ENCODE peak calls at places on chromosome 17, in six cellular contexts. W is A549, S is HepG2, T is K562, I is endothelial cell of umbilical vein, F is GM12878. O is an unnamed sample.

GRCh38 chr17:54891176-54891821 is 9.4 kb upstream of the TOM1L1 start:
- DNase-seq in I (peak), T (peak), S (peak), W (peak), F (no peak), O (peak)

GRCh38 chr17:29246638-29247037 is at the start of gene CRYBA1:
- DNase-seq in W (no peak), I (no peak), F (no peak), S (no peak), T (no peak), O (no peak)

GRCh38 chr17:45261577-45262515 is at the start of gene SPATA32:
- DNase-seq in S (no peak), T (no peak), I (peak), W (no peak), F (no peak), O (no peak)

GRCh38 chr17:2050871-2051387 is 4.0 kb upstream of the HIC1 start:
- DNase-seq in S (no peak), T (no peak), F (no peak), I (no peak), W (no peak), O (no peak)

GRCh38 chr17:77476920-77477805 is 336.4 kb downstream of the SEC14L1 start:
- DNase-seq in W (no peak), I (peak), F (no peak), T (no peak), S (no peak), O (no peak)

GRCh38 chr17:42438600-42439567 is 15.8 kb upstream of the CAVIN1 start:
- DNase-seq in T (no peak), I (peak), S (peak), F (no peak), W (no peak), O (peak)

GRCh38 chr17:20996724-20997615 is 45.8 kb downstream of the USP22 start:
- DNase-seq in T (no peak), S (no peak), W (no peak), I (no peak), F (no peak), O (no peak)

GRCh38 chr17:45225964-45226530 is 4.4 kb downstream of the FMNL1 start:
- DNase-seq in W (no peak), F (peak), I (peak), S (no peak), T (peak), O (peak)

GRCh38 chr17:80219013-80219776 is 938 bp downstream of the SGSH start:
- DNase-seq in F (peak), T (peak), W (peak), I (peak), S (peak), O (peak)

GRCh38 chr17:79949646-79950292 is 85.9 kb downstream of the TBC1D16 start:
- DNase-seq in F (no peak), I (no peak), S (no peak), W (no peak), T (no peak), O (peak)

GRCh38 chr17:9079461-9080103 is 58.3 kb downstream of the NTN1 start:
- DNase-seq in I (no peak), S (no peak), T (no peak), W (no peak), F (no peak), O (peak)

GRCh38 chr17:40949406-40949805 is 12.0 kb upstream of the KRT23 start:
- DNase-seq in T (no peak), W (no peak), I (no peak), F (no peak), S (peak), O (no peak)

GRCh38 chr17:73478768-73479424 is 165.3 kb downstream of the SDK2 start:
- DNase-seq in S (peak), F (no peak), T (peak), W (peak), I (no peak), O (no peak)

GRCh38 chr17:17269926-17270773 is 10.9 kb downstream of the COPS3 start:
- DNase-seq in I (peak), T (no peak), S (peak), W (no peak), F (no peak), O (peak)

GRCh38 chr17:56850591-56850990 is 16.6 kb downstream of the DGKE start:
- DNase-seq in W (no peak), F (no peak), I (no peak), S (no peak), T (no peak), O (no peak)

GRCh38 chr17:77327566-77328463 is 187.0 kb downstream of the SEC14L1 start:
- DNase-seq in F (no peak), T (no peak), I (no peak), S (no peak), W (no peak), O (no peak)

GRCh38 chr17:75075597-75076253 is 12.0 kb upstream of the SLC16A5 start:
- DNase-seq in W (no peak), S (no peak), F (no peak), I (no peak), T (no peak), O (no peak)

GRCh38 chr17:51475650-51476221 is 215.4 kb downstream of the UTP18 start:
- DNase-seq in T (no peak), S (no peak), F (no peak), I (no peak), W (no peak), O (no peak)

GRCh38 chr17:74864866-74865395 is 5.2 kb upstream of the GRIN2C start:
- DNase-seq in W (peak), S (peak), I (peak), F (no peak), T (peak), O (peak)

GRCh38 chr17:27379863-27380533 is 76.2 kb upstream of the KSR1 start:
- DNase-seq in S (no peak), T (peak), W (no peak), F (no peak), I (peak), O (no peak)

GRCh38 chr17:72299092-72299491 is 178.3 kb downstream of the SOX9 start:
- DNase-seq in T (no peak), I (no peak), W (no peak), S (no peak), F (peak), O (no peak)

GRCh38 chr17:73595068-73595865 is 49.0 kb downstream of the SDK2 start:
- DNase-seq in T (peak), W (peak), F (no peak), S (no peak), I (no peak), O (peak)

GRCh38 chr17:79574108-79574507 is 36.7 kb downstream of the RBFOX3 start:
- DNase-seq in F (no peak), I (no peak), S (no peak), T (no peak), W (no peak), O (no peak)

GRCh38 chr17:62824290-62825135 is 16.4 kb upstream of the MARCHF10 start:
- DNase-seq in T (no peak), I (no peak), F (no peak), W (peak), S (peak), O (peak)

GRCh38 chr17:56142325-56142724 is 10.9 kb upstream of the ANKFN1 start:
- DNase-seq in S (no peak), W (no peak), T (no peak), F (no peak), I (no peak), O (no peak)

GRCh38 chr17:12094336-12094735 is 73.7 kb downstream of the MAP2K4 start:
- DNase-seq in I (no peak), T (no peak), F (no peak), S (no peak), W (no peak), O (no peak)

GRCh38 chr17:72594248-72594647 is 473.4 kb downstream of the SOX9 start:
- DNase-seq in T (no peak), F (no peak), I (no peak), W (no peak), S (no peak), O (no peak)

GRCh38 chr17:50096092-50096491 is 941 bp downstream of the PDK2 start:
- DNase-seq in I (no peak), W (no peak), T (no peak), S (no peak), F (no peak), O (no peak)

GRCh38 chr17:73548620-73549311 is 95.5 kb downstream of the SDK2 start:
- DNase-seq in S (no peak), F (no peak), W (no peak), T (no peak), I (no peak), O (no peak)

GRCh38 chr17:17089206-17089550 is 46.9 kb downstream of the MPRIP start:
- DNase-seq in I (no peak), S (no peak), T (no peak), W (no peak), F (no peak), O (no peak)

GRCh38 chr17:78132086-78132676 is 1.6 kb downstream of the TMC8 start:
- DNase-seq in T (no peak), W (no peak), S (no peak), F (no peak), I (no peak), O (no peak)

GRCh38 chr17:3035256-3035967 is 28.0 kb downstream of the OR1D5 start:
- DNase-seq in F (no peak), I (no peak), T (no peak), W (no peak), S (no peak), O (no peak)

GRCh38 chr17:17036520-17036998 is 5.7 kb upstream of the MPRIP start:
- DNase-seq in F (no peak), W (no peak), T (no peak), I (no peak), S (no peak), O (peak)

GRCh38 chr17:76989519-76989918 is 121.3 kb downstream of the MGAT5B start:
- DNase-seq in F (no peak), W (no peak), S (no peak), I (no peak), T (no peak), O (no peak)

GRCh38 chr17:7673239-7673638 is 14.1 kb downstream of the TP53 start:
- DNase-seq in T (peak), W (no peak), F (peak), S (peak), I (no peak), O (peak)

GRCh38 chr17:45305532-45306087 is 11.2 kb downstream of the MAP3K14 start:
- DNase-seq in S (no peak), F (no peak), I (no peak), T (no peak), W (no peak), O (no peak)

GRCh38 chr17:38415250-38416194 is 12.7 kb upstream of the ARHGAP23 start:
- DNase-seq in W (no peak), F (peak), T (no peak), S (peak), I (no peak), O (peak)

GRCh38 chr17:64741924-64742670 is 80.0 kb upstream of the SMURF2 start:
- DNase-seq in S (no peak), T (no peak), I (peak), F (no peak), W (no peak), O (no peak)

GRCh38 chr17:19719365-19720209 is 3.2 kb upstream of the SLC47A2 start:
- DNase-seq in W (peak), S (no peak), I (no peak), T (no peak), F (no peak), O (no peak)

GRCh38 chr17:13741744-13742143 is 140.0 kb upstream of the HS3ST3A1 start:
- DNase-seq in I (no peak), W (no peak), S (no peak), T (no peak), F (no peak), O (no peak)

GRCh38 chr17:13750783-13751484 is 149.2 kb upstream of the HS3ST3A1 start:
- DNase-seq in I (no peak), W (no peak), F (no peak), S (no peak), T (peak), O (peak)

GRCh38 chr17:13743906-13744305 is 142.2 kb upstream of the HS3ST3A1 start:
- DNase-seq in T (no peak), S (no peak), W (no peak), F (no peak), I (no peak), O (no peak)

GRCh38 chr17:13749566-13750235 is 148.0 kb upstream of the HS3ST3A1 start:
- DNase-seq in I (no peak), S (no peak), W (no peak), T (no peak), F (no peak), O (no peak)

DNA sequence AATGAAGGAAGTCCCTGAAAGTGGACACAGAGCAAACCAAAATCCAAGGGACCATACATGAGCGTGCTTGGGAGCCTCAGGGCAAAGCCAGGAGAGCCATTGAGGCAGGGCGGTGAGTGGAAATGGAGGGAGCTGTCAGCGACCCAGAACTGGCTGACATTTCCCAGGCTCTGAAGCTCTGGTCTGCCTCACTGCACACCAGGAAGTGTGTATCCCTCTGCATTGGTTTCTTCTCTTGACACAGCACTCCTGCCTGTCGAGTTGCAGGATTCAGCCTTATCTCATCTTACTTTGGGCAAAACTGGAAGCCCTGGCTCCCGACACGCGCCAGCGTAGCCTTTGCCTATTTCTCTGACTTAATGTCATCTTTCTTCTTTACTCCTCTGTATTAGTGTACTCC is 144.7 kb upstream of the HS3ST3A1 start:
- DNase-seq in W (no peak), S (no peak), T (no peak), I (no peak), F (no peak), O (no peak)
- H3K4me3 ChIP-seq in W (no peak), S (no peak), T (no peak), I (no peak), F (no peak), O (no peak)

GRCh38 chr17:66367112-66367511 is 64.7 kb downstream of the PRKCA start:
- DNase-seq in F (no peak), I (no peak), S (no peak), W (no peak), T (no peak), O (no peak)
- TF ChIP-seq MYC in F (no peak), I (no peak), S (no peak), W (no peak), T (no peak), O (no peak)

GRCh38 chr17:81960130-81960958 is 643 bp downstream of the NOTUM start:
- DNase-seq in F (no peak), S (no peak), T (peak), W (no peak), I (no peak), O (no peak)

GRCh38 chr17:81962499-81963441 is 1.8 kb upstream of the NOTUM start:
- DNase-seq in I (no peak), W (no peak), T (no peak), S (peak), F (no peak), O (no peak)

GRCh38 chr17:81961554-81962498 is 839 bp upstream of the NOTUM start:
- DNase-seq in T (peak), F (no peak), S (no peak), W (no peak), I (no peak), O (no peak)

GRCh38 chr17:81959362-81960129 is 1.4 kb downstream of the NOTUM start:
- DNase-seq in W (peak), S (peak), F (no peak), T (peak), I (peak), O (peak)

GRCh38 chr17:81961087-81961514 is at the start of gene NOTUM:
- DNase-seq in T (peak), W (peak), I (no peak), F (no peak), S (peak), O (peak)
- H3K4me3 ChIP-seq in T (peak), W (peak), I (no peak), F (no peak), S (peak), O (no peak)

GRCh38 chr17:10821062-10821461 is 16.8 kb downstream of the PIRT start:
- DNase-seq in I (no peak), F (no peak), W (no peak), T (no peak), S (no peak), O (no peak)
- TF ChIP-seq MYC in I (no peak), F (no peak), W (no peak), T (no peak), S (no peak), O (no peak)

DNA sequence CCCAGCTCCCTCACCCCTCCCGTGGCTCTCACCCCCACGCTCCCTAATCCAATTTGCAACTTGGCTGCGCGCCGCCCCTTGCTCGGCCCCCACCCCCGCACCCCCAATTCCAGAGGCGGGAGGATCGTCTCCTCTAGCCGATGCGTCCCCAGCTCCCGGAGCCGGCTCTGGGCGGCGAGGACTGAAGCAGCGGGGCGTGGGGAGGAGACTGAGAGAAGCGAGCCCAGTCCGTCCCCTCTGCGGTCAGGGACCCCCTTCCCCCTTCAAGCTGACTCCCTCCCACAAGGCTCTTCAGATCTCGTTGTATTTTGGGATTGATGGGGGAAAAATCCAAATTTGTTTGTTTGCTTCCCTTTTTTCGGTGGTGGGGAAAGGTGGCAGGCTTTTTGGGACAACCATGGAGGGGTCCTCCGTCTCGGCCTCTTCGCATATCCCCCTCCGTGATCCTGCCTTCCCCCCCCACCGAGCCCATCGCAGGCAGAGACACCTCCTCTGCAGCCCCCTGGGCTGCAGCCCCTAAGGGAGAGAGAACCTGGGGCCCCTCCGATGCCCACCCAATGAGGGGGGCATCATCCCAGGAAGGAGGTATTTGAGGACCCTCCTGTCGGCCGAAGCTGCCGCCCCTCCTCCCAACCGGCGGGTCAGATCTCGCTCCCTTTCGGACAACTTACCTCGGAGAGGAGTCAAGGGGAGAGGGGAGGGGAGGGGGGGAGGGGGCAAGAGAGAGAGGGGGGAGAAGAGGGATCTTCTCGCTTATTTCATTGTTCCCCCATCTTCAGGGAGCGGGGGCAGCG is 466 bp downstream of the NEUROD2 start:
- DNase-seq in F (no peak), I (no peak), W (no peak), T (no peak), S (no peak), O (no peak)
- H3K4me3 ChIP-seq in F (no peak), I (no peak), W (peak), T (no peak), S (no peak), O (no peak)

GRCh38 chr17:15348030-15348429 is 6.6 kb upstream of the TEKT3 start:
- DNase-seq in I (no peak), S (no peak), W (no peak), F (no peak), T (no peak), O (no peak)
- TF ChIP-seq MYC in I (no peak), S (no peak), W (no peak), F (no peak), T (no peak), O (no peak)

GRCh38 chr17:6497496-6498221 is 53.4 kb downstream of the PIMREG start:
- DNase-seq in W (no peak), I (no peak), F (no peak), T (no peak), S (no peak), O (peak)
- H3K4me3 ChIP-seq in W (no peak), I (no peak), F (no peak), T (no peak), S (no peak), O (no peak)

DNA sequence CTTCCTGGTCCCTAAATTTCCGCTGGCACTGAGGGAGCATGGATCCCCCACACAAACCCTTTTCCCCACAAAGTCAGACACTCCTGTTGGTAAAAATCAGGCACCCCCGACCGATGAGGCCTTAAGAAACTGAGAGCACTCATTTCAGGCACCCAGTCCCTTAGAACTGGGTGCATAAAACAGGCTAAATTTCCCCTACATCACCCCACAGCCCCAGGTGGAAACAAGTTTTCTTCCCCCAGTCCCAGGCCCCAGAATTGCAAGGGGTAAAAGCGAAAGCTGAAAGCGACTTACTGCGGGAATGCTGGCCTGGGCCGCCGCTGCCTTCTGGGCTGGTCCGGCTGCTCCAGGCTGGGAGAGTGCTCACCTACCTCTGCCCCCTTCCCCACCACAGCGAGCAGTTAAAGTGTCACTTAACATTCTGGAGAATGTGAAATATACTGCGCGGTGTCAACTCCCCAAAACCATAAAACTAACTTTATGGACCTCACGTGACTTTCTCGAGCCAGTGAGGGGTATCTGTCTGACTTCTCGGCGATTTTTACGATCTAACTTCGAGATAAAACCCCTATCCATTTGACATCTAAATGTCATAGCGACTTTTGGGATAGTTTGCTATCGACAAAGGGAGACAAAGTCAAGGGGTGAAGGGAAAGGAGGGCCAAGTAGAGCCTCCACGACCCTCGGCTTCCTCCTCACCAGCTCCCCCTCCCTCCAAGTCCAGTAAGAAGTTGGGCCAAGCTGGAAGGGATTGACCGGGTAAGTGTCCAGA is at the start of gene HOXB3:
- DNase-seq in T (no peak), F (no peak), W (no peak), S (no peak), I (no peak), O (no peak)
- TF ChIP-seq MYC in T (no peak), F (no peak), W (no peak), S (no peak), I (no peak), O (no peak)

GRCh38 chr17:61400058-61400785 is 579 bp downstream of the TBX2 start:
- DNase-seq in T (no peak), F (no peak), S (no peak), I (no peak), W (peak), O (no peak)
- H3K4me3 ChIP-seq in T (no peak), F (no peak), S (peak), I (no peak), W (peak), O (no peak)